ENCODE peak calls at places on chromosomes 7 and 10, in seven cellular contexts. One of them, this sample, is unnamed.

GRCh38 chr7:23347682-23348180 is 48.6 kb downstream of the MALSU1 start:
- DNase-seq in mesenchymal stem cell: peak; percentile 94
- DNase-seq in IMR-90: peak; percentile 91
- DNase-seq in H9: no peak
- DNase-seq in trophoblast cell: peak; percentile 26
- DNase-seq in H1: no peak
- DNase-seq in mesendoderm: peak; percentile 37
- DNase-seq in this sample: no peak

GRCh38 chr10:10489086-10489485 is 528.6 kb upstream of the CELF2 start:
- DNase-seq in mesendoderm: no peak
- DNase-seq in trophoblast cell: no peak
- DNase-seq in H1: no peak
- DNase-seq in H9: no peak
- DNase-seq in IMR-90: no peak
- DNase-seq in mesenchymal stem cell: no peak
- DNase-seq in this sample: no peak

GRCh38 chr7:101870361-101871062 is 53.1 kb downstream of the CUX1 start:
- DNase-seq in mesenchymal stem cell: peak; percentile 70
- DNase-seq in mesendoderm: peak; percentile 86
- DNase-seq in IMR-90: peak; percentile 59
- DNase-seq in H1: no peak
- DNase-seq in H9: peak; percentile 76
- DNase-seq in trophoblast cell: peak; percentile 70
- DNase-seq in this sample: no peak

GRCh38 chr7:92359801-92360200 is 87.5 kb upstream of the GATAD1 start:
- DNase-seq in H9: no peak
- DNase-seq in trophoblast cell: no peak
- DNase-seq in mesendoderm: no peak
- DNase-seq in H1: no peak
- DNase-seq in mesenchymal stem cell: peak; percentile 20
- DNase-seq in IMR-90: peak; percentile 10
- DNase-seq in this sample: no peak

GRCh38 chr7:155793720-155794119 is 18.5 kb downstream of the SHH start:
- DNase-seq in mesendoderm: no peak
- DNase-seq in H9: no peak
- DNase-seq in mesenchymal stem cell: no peak
- DNase-seq in trophoblast cell: no peak
- DNase-seq in IMR-90: no peak
- DNase-seq in H1: no peak
- DNase-seq in this sample: no peak

GRCh38 chr7:2993868-2994267 is 49.8 kb downstream of the CARD11 start:
- DNase-seq in IMR-90: no peak
- DNase-seq in mesenchymal stem cell: no peak
- DNase-seq in trophoblast cell: peak; percentile 40
- DNase-seq in H9: no peak
- DNase-seq in H1: no peak
- DNase-seq in mesendoderm: no peak
- DNase-seq in this sample: no peak

GRCh38 chr10:95569368-95569767 is 8.2 kb upstream of the SORBS1 start:
- DNase-seq in mesendoderm: no peak
- DNase-seq in trophoblast cell: no peak
- DNase-seq in H1: no peak
- DNase-seq in IMR-90: no peak
- DNase-seq in mesenchymal stem cell: no peak
- DNase-seq in H9: no peak
- DNase-seq in this sample: no peak

GRCh38 chr10:88027570-88027969 is 164.1 kb downstream of the PTEN start:
- DNase-seq in H9: no peak
- DNase-seq in IMR-90: no peak
- DNase-seq in H1: no peak
- DNase-seq in mesenchymal stem cell: no peak
- DNase-seq in mesendoderm: no peak
- DNase-seq in trophoblast cell: no peak
- DNase-seq in this sample: no peak

GRCh38 chr7:135320277-135320676 is 86.6 kb downstream of the STRA8 start:
- DNase-seq in trophoblast cell: no peak
- DNase-seq in H9: no peak
- DNase-seq in H1: no peak
- DNase-seq in IMR-90: peak; percentile 86
- DNase-seq in mesenchymal stem cell: peak; percentile 67
- DNase-seq in mesendoderm: no peak
- DNase-seq in this sample: no peak

DNA sequence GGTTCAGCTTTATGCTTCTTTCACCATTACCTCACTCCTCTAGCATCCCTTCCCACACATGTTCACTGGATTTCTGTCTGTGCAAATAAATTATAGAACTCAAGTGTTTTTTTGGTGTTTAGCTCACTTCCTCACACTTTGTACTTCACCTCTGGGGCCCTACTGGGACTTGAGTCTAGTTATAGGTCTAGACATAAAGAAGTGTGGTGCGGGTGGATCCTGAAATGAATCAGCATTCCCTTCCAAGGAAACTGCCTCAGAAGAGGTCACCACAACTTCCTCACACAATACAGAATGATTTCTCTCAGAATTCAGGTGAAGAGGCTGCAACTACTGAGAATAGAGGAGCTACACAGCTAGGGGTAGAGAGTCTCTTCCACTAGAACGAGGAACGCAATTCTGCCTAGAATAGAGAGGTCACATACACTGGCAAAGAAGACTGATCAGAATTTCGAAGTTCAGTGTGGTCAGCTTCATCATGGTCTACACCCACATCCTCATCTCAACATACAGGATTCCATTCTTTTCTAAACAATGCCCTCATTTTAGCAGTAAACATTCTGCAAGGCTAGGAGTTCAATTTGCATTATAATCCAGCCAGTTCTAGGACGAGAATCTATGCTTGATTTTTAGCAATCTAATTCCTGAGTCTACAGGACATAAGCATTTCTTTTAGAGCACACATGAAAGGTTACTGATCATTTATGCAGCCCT is 938.7 kb upstream of the PHF14 start:
- DNase-seq in mesendoderm: no peak
- DNase-seq in IMR-90: no peak
- DNase-seq in trophoblast cell: no peak
- DNase-seq in H1: no peak
- DNase-seq in mesenchymal stem cell: no peak
- DNase-seq in H9: no peak
- DNase-seq in this sample: no peak
- H2BK5ac ChIP-seq in mesendoderm: no peak overlapping the region
- H2BK5ac ChIP-seq in IMR-90: no peak overlapping the region
- H2BK5ac ChIP-seq in trophoblast cell: no peak overlapping the region
- H2BK5ac ChIP-seq in H1: no peak overlapping the region
- H2BK5ac ChIP-seq in mesenchymal stem cell: no peak overlapping the region
- H2BK5ac ChIP-seq in H9: no peak overlapping the region
- H2BK5ac ChIP-seq in this sample: no peak overlapping the region

DNA sequence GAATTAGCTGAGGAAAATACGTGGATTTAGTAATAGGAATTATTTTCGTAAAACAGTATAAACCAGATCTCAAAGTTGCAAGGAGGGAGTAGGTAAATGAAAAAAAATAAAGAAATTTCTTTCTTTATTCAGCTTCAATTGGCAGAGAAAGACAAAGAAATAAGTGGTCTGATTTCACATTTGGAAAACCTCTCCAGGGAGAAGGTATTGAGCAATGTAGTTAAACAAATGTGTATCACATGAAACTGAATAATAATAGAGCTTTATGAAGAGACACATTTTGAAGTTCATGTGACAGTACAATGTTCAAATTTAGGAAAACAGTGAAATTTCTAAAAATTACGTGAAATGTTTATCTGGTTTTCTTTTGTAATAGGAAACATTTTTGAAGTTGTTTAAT is 63.0 kb downstream of the TAX1BP1 start:
- DNase-seq in H9: no peak
- DNase-seq in mesenchymal stem cell: no peak
- DNase-seq in H1: no peak
- DNase-seq in trophoblast cell: no peak
- DNase-seq in IMR-90: no peak
- DNase-seq in mesendoderm: no peak
- DNase-seq in this sample: no peak
- H2BK5ac ChIP-seq in H9: no peak overlapping the region
- H2BK5ac ChIP-seq in mesenchymal stem cell: no peak overlapping the region
- H2BK5ac ChIP-seq in H1: no peak overlapping the region
- H2BK5ac ChIP-seq in trophoblast cell: no peak overlapping the region
- H2BK5ac ChIP-seq in IMR-90: no peak overlapping the region
- H2BK5ac ChIP-seq in mesendoderm: no peak overlapping the region
- H2BK5ac ChIP-seq in this sample: no peak overlapping the region

GRCh38 chr10:4332764-4333473 is 493.1 kb upstream of the AKR1E2 start:
- DNase-seq in trophoblast cell: no peak
- DNase-seq in H1: no peak
- DNase-seq in IMR-90: no peak
- DNase-seq in mesendoderm: no peak
- DNase-seq in mesenchymal stem cell: no peak
- DNase-seq in H9: no peak
- DNase-seq in this sample: no peak

GRCh38 chr10:4333474-4333894 is 492.5 kb upstream of the AKR1E2 start:
- DNase-seq in mesendoderm: no peak
- DNase-seq in IMR-90: no peak
- DNase-seq in H1: no peak
- DNase-seq in mesenchymal stem cell: no peak
- DNase-seq in trophoblast cell: no peak
- DNase-seq in H9: no peak
- DNase-seq in this sample: no peak

GRCh38 chr10:4334076-4334475 is 491.9 kb upstream of the AKR1E2 start:
- DNase-seq in H9: no peak
- DNase-seq in H1: no peak
- DNase-seq in trophoblast cell: no peak
- DNase-seq in mesenchymal stem cell: no peak
- DNase-seq in mesendoderm: no peak
- DNase-seq in IMR-90: no peak
- DNase-seq in this sample: no peak

GRCh38 chr10:4337581-4337980 is 488.4 kb upstream of the AKR1E2 start:
- DNase-seq in trophoblast cell: no peak
- DNase-seq in H9: no peak
- DNase-seq in IMR-90: no peak
- DNase-seq in mesenchymal stem cell: no peak
- DNase-seq in H1: no peak
- DNase-seq in mesendoderm: no peak
- DNase-seq in this sample: no peak

DNA sequence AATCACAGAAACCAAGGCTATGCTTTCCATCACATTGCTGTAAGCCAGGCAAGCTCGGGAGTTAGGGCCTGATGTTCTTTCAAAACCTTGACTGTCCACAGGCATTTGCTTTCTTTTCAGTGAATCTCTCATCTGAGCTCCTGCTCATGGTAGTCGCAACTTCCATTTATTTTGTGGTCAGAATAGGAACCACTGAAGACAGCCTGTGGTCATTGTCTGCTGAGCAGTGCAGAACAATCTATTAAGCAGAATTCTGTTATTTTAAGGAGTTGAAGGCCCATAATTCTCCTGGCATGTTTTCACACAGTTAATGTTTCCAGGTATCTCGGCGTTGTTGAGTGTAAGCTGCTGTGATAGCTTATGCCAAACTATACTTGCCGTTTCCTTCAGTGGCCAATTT is 491.2 kb upstream of the AKR1E2 start:
- DNase-seq in mesenchymal stem cell: no peak
- DNase-seq in IMR-90: no peak
- DNase-seq in trophoblast cell: no peak
- DNase-seq in H9: no peak
- DNase-seq in H1: no peak
- DNase-seq in mesendoderm: no peak
- DNase-seq in this sample: no peak
- H2BK5ac ChIP-seq in mesenchymal stem cell: no peak overlapping the region
- H2BK5ac ChIP-seq in IMR-90: no peak overlapping the region
- H2BK5ac ChIP-seq in trophoblast cell: no peak overlapping the region
- H2BK5ac ChIP-seq in H9: no peak overlapping the region
- H2BK5ac ChIP-seq in H1: no peak overlapping the region
- H2BK5ac ChIP-seq in mesendoderm: no peak overlapping the region
- H2BK5ac ChIP-seq in this sample: no peak overlapping the region

DNA sequence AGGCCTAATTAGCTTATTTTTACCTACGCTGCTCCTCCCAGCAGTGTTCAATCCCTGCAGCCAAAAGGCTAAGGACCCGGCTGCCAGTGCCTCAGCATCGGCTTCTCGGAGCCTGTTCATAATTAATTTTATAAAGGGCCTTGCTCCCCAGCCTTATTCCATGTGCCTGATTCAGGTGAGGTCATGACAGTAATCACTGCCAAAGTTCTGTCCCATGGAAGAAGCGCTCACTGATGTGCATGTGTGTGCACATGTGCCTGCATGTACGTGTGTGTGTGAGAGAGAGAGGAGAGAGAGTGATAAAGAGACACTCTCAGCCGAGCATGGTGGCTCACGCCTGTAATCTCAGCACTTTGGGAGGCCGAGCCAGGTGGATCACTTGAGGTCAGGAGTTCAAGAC is 159.2 kb upstream of the AUTS2 start:
- DNase-seq in mesenchymal stem cell: no peak
- DNase-seq in IMR-90: no peak
- DNase-seq in mesendoderm: no peak
- DNase-seq in trophoblast cell: no peak
- DNase-seq in H9: no peak
- DNase-seq in H1: no peak
- DNase-seq in this sample: no peak
- H2BK5ac ChIP-seq in mesenchymal stem cell: no peak overlapping the region
- H2BK5ac ChIP-seq in IMR-90: no peak overlapping the region
- H2BK5ac ChIP-seq in mesendoderm: no peak overlapping the region
- H2BK5ac ChIP-seq in trophoblast cell: no peak overlapping the region
- H2BK5ac ChIP-seq in H9: no peak overlapping the region
- H2BK5ac ChIP-seq in H1: no peak overlapping the region
- H2BK5ac ChIP-seq in this sample: no peak overlapping the region

DNA sequence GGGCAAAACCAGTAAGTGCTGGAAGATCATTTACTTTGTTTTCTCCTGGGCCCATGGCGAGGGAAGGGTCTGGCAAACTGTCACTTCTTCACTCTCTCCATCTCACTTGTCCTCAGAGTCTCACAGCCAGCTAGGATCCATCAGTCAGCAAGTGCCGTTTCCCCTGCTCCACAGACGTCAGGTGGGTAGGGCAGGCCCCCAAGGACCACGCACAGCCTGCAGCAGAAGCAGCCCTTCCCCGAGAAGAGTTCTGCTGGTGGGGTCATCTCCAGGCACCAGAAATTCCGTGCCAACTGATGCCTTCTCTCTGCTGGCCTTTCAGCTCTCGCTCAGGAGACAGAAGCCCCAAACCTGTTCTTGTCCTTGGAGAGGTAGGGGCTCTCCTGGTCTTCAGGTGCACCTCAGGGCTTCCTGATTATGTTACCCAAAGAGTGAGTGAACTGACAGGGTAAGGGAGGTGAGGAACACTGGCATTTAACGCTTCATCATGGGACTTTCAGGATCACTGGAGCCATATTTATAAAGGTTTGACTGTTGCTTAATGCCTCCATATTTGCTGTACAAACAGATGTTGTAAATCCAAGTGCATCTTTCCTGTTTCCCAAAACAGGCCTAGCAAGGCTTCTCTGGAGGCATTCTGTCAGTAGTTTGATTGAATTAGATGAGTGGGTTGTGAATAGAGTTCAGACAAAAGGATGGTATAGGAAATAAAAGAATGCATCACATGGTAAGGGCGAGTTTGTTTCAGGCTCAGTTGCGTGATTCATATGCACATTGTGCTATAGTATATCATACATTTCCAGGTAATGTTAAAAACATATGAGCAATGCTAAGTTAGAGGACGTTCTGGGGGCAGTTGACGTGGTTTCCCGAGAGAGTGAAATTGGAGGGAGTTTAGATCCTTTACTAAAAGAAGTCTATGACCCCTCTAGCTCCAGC is 13.7 kb upstream of the TSPAN15 start:
- DNase-seq in H1: no peak
- DNase-seq in trophoblast cell: no peak
- DNase-seq in IMR-90: no peak
- DNase-seq in mesendoderm: no peak
- DNase-seq in H9: no peak
- DNase-seq in mesenchymal stem cell: no peak
- DNase-seq in this sample: no peak
- H2BK5ac ChIP-seq in H1: no peak overlapping the region
- H2BK5ac ChIP-seq in trophoblast cell: no peak overlapping the region
- H2BK5ac ChIP-seq in IMR-90: no peak overlapping the region
- H2BK5ac ChIP-seq in mesendoderm: no peak overlapping the region
- H2BK5ac ChIP-seq in H9: no peak overlapping the region
- H2BK5ac ChIP-seq in mesenchymal stem cell: peak overlapping the region; percentile 45
- H2BK5ac ChIP-seq in this sample: no peak overlapping the region